ENCODE peak calls at places on chromosomes 16 and 17, in nine cellular contexts. N is ascending aorta, J is T-cell, G is fibroblast of villous mesenchyme, H is adrenal gland, U is lung, E is T-helper 2 cell, A is astrocyte of the hippocampus, I is H1. F is an unnamed sample.

GRCh38 chr17:44219126-44219635 is 294 bp downstream of the UBTF start:
- DNase-seq in N (no peak), J (peak; percentile 67), G (peak; percentile 67), H (peak; percentile 75), U (peak; percentile 62), E (peak; percentile 52), A (peak; percentile 89), I (no peak), F (peak; percentile 51)

GRCh38 chr16:66357523-66357928 is 9.0 kb upstream of the CDH5 start:
- DNase-seq in N (no peak), J (no peak), G (peak; percentile 78), H (peak; percentile 42), U (peak; percentile 56), E (no peak), A (peak; percentile 91), I (peak; percentile 27), F (no peak)

GRCh38 chr16:19607610-19608280 is 52.2 kb downstream of the VPS35L start:
- DNase-seq in N (no peak), J (no peak), G (peak; percentile 13), H (no peak), U (no peak), E (no peak), A (peak; percentile 57), I (no peak), F (no peak)

GRCh38 chr17:63082273-63082861 is 116.3 kb downstream of the TANC2 start:
- DNase-seq in N (no peak), J (no peak), G (peak; percentile 57), H (no peak), U (no peak), E (no peak), A (peak; percentile 39), I (no peak), F (no peak)

GRCh38 chr16:48353565-48354163 is 31.5 kb downstream of the SIAH1 start:
- DNase-seq in N (no peak), J (peak; percentile 67), G (peak; percentile 81), H (peak; percentile 56), U (peak; percentile 62), E (peak; percentile 33), A (peak; percentile 79), I (peak; percentile 51), F (peak; percentile 52)

GRCh38 chr17:50615818-50616217 is 18.9 kb upstream of the ABCC3 start:
- DNase-seq in N (no peak), J (no peak), G (no peak), H (no peak), U (no peak), E (no peak), A (no peak), I (no peak), F (no peak)

GRCh38 chr16:84795338-84796053 is 24.3 kb upstream of the CRISPLD2 start:
- DNase-seq in N (no peak), J (no peak), G (peak; percentile 99), H (no peak), U (peak; percentile 46), E (no peak), A (no peak), I (no peak), F (no peak)

GRCh38 chr16:12458591-12459400 is 344.9 kb downstream of the CPPED1 start:
- DNase-seq in N (no peak), J (peak; percentile 36), G (peak; percentile 7), H (no peak), U (peak; percentile 53), E (no peak), A (no peak), I (no peak), F (peak; percentile 28)

GRCh38 chr16:10181196-10182162 is 749 bp downstream of the GRIN2A start:
- DNase-seq in N (no peak), J (no peak), G (peak; percentile 50), H (peak; percentile 58), U (peak; percentile 52), E (no peak), A (peak; percentile 93), I (peak; percentile 70), F (no peak)

GRCh38 chr17:78267257-78268073 is 36.0 kb downstream of the TMEM235 start:
- DNase-seq in N (no peak), J (no peak), G (no peak), H (no peak), U (no peak), E (no peak), A (no peak), I (no peak), F (no peak)

GRCh38 chr16:65038125-65038524 is 83.7 kb downstream of the CDH11 start:
- DNase-seq in N (no peak), J (no peak), G (peak; percentile 50), H (no peak), U (no peak), E (no peak), A (no peak), I (no peak), F (no peak)

GRCh38 chr16:66891360-66891759 is 11.0 kb downstream of the PDP2 start:
- DNase-seq in N (no peak), J (no peak), G (no peak), H (no peak), U (no peak), E (no peak), A (no peak), I (no peak), F (no peak)

GRCh38 chr17:81393684-81394376 is 1.4 kb upstream of the BAHCC1 start:
- DNase-seq in N (peak; percentile 99), J (peak; percentile 39), G (peak; percentile 100), H (peak; percentile 100), U (peak; percentile 100), E (peak; percentile 44), A (peak; percentile 100), I (peak; percentile 96), F (no peak)

GRCh38 chr16:10868089-10868488 is 8.9 kb upstream of the CIITA start:
- DNase-seq in N (no peak), J (no peak), G (no peak), H (no peak), U (no peak), E (no peak), A (no peak), I (no peak), F (no peak)

GRCh38 chr16:28097500-28097899 is 34.0 kb upstream of the GSG1L start:
- DNase-seq in N (no peak), J (no peak), G (no peak), H (no peak), U (no peak), E (no peak), A (no peak), I (no peak), F (no peak)

F was measured in CD4-positive, alpha-beta T cell.